ENCODE peak calls at places on chromosomes 7 and 10, in seven cellular contexts. F is lower lobe of right lung, Y is HL-60, L is brain microvascular endothelial cell, A is AG04450, Q is bronchial epithelial cell, E is neural progenitor cell. T is an unnamed sample. For H3K27me3, the result is how much of the 10 kb centered on the place peaks cover.

GRCh38 chr7:142637240-142637639 is 112.0 kb upstream of the PRSS1 start:
- DNase-seq in F (no peak), Y (no peak), L (no peak), A (no peak), Q (no peak), E (no peak), T (no peak)

GRCh38 chr7:51070163-51070562 is 246.4 kb downstream of the COBL start:
- DNase-seq in F (no peak), Y (no peak), L (no peak), A (no peak), Q (no peak), E (no peak), T (no peak)

GRCh38 chr10:84185526-84186175 is 8.7 kb upstream of the CDHR1 start:
- DNase-seq in F (no peak), Y (no peak), L (no peak), A (no peak), Q (no peak), E (peak), T (no peak)

GRCh38 chr10:35412900-35413491 is 76.7 kb downstream of the CCNY start:
- DNase-seq in F (no peak), Y (no peak), L (peak), A (no peak), Q (peak), E (no peak), T (no peak)

GRCh38 chr7:51970961-51971655 is 654.5 kb upstream of the COBL start:
- DNase-seq in F (no peak), Y (no peak), L (no peak), A (no peak), Q (no peak), E (no peak), T (no peak)

GRCh38 chr10:112137381-112137987 is 46.1 kb downstream of the GPAM start:
- DNase-seq in F (peak), Y (peak), L (peak), A (peak), Q (peak), E (peak), T (peak)

GRCh38 chr10:50624866-50625491 is 1.2 kb upstream of the SGMS1 start:
- DNase-seq in F (peak), Y (peak), L (peak), A (no peak), Q (peak), E (peak), T (peak)

GRCh38 chr10:338176-339037 is 203.2 kb downstream of the ZMYND11 start:
- DNase-seq in F (no peak), Y (no peak), L (peak), A (no peak), Q (peak), E (no peak), T (no peak)

GRCh38 chr10:122140477-122140902 is 130.6 kb upstream of the BTBD16 start:
- DNase-seq in F (no peak), Y (no peak), L (peak), A (no peak), Q (peak), E (no peak), T (peak)

GRCh38 chr7:46908770-46909169 is 673.1 kb downstream of the TNS3 start:
- DNase-seq in F (no peak), Y (no peak), L (peak), A (peak), Q (peak), E (no peak), T (peak)

GRCh38 chr10:30433286-30433778 is 652 bp upstream of the MAP3K8 start:
- DNase-seq in F (peak), Y (peak), L (peak), A (no peak), Q (peak), E (peak), T (peak)

GRCh38 chr7:65832281-65832680 is 40.6 kb upstream of the VKORC1L1 start:
- DNase-seq in F (no peak), Y (peak), L (peak), A (no peak), Q (peak), E (peak), T (peak)

GRCh38 chr10:113305871-113306270 is 247.0 kb upstream of the HABP2 start:
- DNase-seq in F (no peak), Y (no peak), L (peak), A (no peak), Q (no peak), E (no peak), T (no peak)

GRCh38 chr10:23110722-23111660 is 15.6 kb downstream of the MSRB2 start:
- DNase-seq in F (no peak), Y (no peak), L (no peak), A (no peak), Q (no peak), E (peak), T (no peak)

GRCh38 chr10:120943542-120943941 is 92.4 kb downstream of the WDR11 start:
- DNase-seq in F (no peak), Y (no peak), L (no peak), A (no peak), Q (no peak), E (peak), T (no peak)

GRCh38 chr10:131141645-131142445 is 169.7 kb downstream of the TCERG1L start:
- DNase-seq in F (no peak), Y (no peak), L (no peak), A (no peak), Q (no peak), E (no peak), T (no peak)

GRCh38 chr10:71213127-71213616 is 802 bp downstream of the UNC5B start:
- DNase-seq in F (peak), Y (peak), L (peak), A (no peak), Q (peak), E (peak), T (peak)
- H3K4me3 ChIP-seq in F (peak), Y (peak), L (peak), A (peak), Q (peak), E (peak), T (peak)

DNA sequence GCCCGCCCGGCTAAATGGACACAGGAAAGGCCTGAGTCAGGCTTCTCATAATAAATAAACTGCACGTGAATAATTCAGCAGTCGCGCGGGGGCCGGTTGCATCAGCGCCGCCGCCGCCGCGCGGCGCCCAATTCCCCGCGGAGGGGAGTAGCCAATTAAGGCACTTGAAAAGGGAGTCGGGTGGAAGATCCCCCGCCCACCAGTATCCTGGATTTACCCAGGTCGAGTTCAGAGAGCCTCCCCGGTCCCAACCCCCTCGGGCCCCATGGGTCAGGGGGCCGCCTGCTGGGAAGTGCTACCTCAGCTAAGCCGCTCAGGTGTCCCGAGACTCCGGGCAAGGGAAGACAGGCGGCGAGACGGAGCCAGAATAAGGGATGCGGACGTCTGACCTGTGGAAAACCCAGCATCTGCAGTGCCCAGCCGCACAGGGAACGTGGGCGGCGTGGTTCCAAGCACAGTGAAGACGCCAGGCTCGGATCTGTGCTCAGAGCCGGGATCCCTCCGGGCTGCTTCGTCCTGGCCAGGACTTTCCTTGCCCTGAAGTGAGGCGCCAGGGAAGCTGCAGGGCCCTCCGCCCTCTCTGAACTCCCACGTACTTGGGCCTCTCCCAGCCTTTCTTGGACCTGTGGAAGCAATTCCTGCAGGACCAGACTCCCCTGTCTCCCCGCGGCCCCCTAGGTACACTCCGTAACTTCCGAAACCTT is 7.3 kb upstream of the LBX1 start:
- DNase-seq in F (no peak), Y (no peak), L (no peak), A (no peak), Q (no peak), E (peak), T (peak)
- H3K27me3 ChIP-seq in F (half or more), Y (half or more), L (half or more), A (half or more), Q (half or more), E (half or more), T (half or more)

GRCh38 chr7:50068850-50069551 is 24.0 kb downstream of the ZPBP start:
- DNase-seq in F (no peak), Y (no peak), L (peak), A (no peak), Q (peak), E (no peak), T (no peak)

GRCh38 chr7:50069613-50070012 is 23.4 kb downstream of the ZPBP start:
- DNase-seq in F (peak), Y (no peak), L (no peak), A (no peak), Q (peak), E (no peak), T (peak)

GRCh38 chr7:50073093-50073492 is 20.0 kb downstream of the ZPBP start:
- DNase-seq in F (no peak), Y (no peak), L (no peak), A (no peak), Q (no peak), E (no peak), T (no peak)

GRCh38 chr7:50068026-50068425 is 25.0 kb downstream of the ZPBP start:
- DNase-seq in F (no peak), Y (no peak), L (no peak), A (no peak), Q (peak), E (peak), T (peak)
- TF ChIP-seq CTCF in F (peak), Y (peak), L (no peak), A (no peak), Q (peak), E (no peak), T (no peak)

GRCh38 chr7:21550076-21550475 is 7.2 kb downstream of the DNAH11 start:
- DNase-seq in F (no peak), Y (no peak), L (no peak), A (no peak), Q (peak), E (no peak), T (no peak)
- H3K4me3 ChIP-seq in F (no peak), Y (no peak), L (no peak), A (no peak), Q (no peak), E (no peak), T (no peak)

DNA sequence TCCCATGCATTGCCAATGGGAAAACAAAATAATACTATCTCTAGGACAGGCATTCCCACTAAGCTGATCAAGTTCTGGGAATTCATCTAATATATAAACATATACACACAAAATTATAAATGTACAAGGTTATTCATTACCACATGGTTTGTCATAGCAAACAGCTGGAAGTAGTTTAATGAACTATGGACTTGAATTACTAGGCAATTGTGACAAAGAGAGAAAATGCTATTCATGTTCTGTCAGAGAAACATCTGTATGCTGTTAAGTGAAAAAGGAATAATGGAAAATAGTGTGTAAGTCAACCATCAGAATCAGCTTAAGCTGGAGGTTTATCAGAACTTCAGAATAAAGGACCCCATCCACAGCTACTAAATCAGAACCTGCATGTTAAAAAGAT is 2.8 kb downstream of the ZNF248 start:
- DNase-seq in F (no peak), Y (no peak), L (no peak), A (no peak), Q (no peak), E (no peak), T (no peak)
- H3K27me3 ChIP-seq in F (under half), Y (under half), L (under half), A (under half), Q (under half), E (under half), T (under half)

DNA sequence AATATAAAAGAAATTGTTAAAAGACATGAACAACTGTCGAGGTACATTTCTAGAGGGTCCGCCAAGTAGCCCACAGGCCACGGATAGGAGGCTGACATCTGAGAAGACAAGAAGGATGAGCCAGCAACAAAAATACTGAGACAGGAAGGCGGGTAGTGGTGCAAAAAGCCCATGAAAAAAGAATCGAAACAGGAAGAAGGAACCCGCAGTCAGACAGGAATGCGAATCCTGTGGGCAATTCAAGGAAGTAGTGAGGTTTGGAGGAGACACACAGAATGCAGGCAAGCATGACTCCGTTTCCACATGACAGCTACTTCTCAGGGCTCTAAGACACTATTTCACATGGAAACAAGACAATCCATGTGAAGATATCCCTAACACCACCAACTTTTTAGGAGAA is 125.2 kb downstream of the DOCK4 start:
- DNase-seq in F (no peak), Y (peak), L (peak), A (no peak), Q (no peak), E (no peak), T (peak)
- TF ChIP-seq CTCF in F (no peak), Y (no peak), L (no peak), A (no peak), Q (no peak), E (no peak), T (no peak)

DNA sequence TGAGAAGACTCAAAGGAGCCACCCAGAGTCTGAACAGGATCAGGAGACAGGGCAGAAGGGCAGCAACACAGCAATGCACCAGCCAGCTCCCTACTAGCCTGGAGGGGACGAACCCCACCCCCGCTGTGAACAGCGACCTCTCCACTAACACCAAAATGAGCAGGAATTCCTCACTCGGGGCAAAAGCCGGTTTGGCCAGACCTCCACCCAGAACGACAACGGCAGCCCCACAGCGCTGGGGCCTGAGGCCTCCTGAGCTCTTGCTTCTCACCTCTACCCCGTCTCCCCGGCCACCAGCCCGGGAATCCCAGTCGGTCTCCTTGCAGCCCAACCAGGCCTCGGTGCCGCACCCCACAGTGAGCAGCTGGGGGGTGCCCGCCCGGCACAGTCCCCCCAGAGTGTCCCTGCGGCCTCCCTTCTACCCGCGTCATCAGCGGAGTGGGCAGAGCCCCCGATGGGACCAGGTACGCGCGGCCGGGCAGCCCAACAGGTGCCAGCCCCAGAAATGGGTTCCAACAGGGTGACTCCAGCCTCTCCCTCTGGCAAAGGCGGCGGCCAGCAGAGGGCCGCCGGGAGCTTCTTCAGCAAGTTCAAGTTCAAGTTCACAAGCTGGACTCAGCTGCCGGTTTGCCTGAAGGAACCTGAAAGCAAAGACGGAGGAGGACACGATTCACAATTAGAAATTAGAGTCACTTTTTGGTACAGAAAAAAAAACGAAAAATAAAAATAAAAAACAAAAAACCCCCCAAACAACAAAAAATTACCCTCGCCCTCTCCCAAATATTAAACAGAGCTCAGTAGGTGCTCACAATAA is 129.0 kb downstream of the MARCHF5 start:
- DNase-seq in F (peak), Y (no peak), L (peak), A (no peak), Q (no peak), E (peak), T (peak)
- H3K4me3 ChIP-seq in F (peak), Y (no peak), L (peak), A (peak), Q (peak), E (peak), T (peak)

DNA sequence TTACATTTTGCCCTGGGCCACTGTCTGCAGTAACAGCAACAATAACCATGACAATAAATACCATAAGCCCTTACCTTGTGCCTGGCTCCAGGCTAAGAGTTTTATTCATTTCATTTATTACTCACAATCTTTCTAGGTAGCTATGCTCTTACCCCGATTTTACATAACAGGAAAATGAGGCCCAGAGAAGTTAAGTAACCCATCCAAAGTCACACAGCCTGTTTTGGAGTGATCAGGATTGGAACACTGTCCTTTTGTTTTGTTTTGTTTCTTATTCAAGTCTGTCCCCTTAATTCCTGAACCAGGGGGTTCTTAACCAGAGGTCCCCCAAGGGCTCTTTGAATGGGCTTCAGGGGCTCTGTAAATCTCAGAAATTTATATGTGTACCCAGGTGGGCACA is 4.2 kb upstream of the LBX1 start:
- DNase-seq in F (no peak), Y (no peak), L (no peak), A (no peak), Q (no peak), E (no peak), T (no peak)
- H3K27me3 ChIP-seq in F (half or more), Y (half or more), L (half or more), A (half or more), Q (half or more), E (half or more), T (half or more)